ENCODE peak calls at places on chromosomes 7 and 10, in six cellular contexts. N is AG04450, S is AG09309, T is neural crest cell, X is colonic mucosa, C is NCI-H1105. D is an unnamed sample.

GRCh38 chr7:105885386-105886111 is 9.2 kb upstream of the ATXN7L1 start:
- DNase-seq in N (no peak), S (no peak), T (no peak), X (no peak), C (peak; percentile 47), D (no peak)

GRCh38 chr10:15167411-15168295 is 840 bp downstream of the NMT2 start:
- DNase-seq in N (no peak), S (no peak), T (peak; percentile 68), X (peak; percentile 57), C (peak; percentile 4), D (peak; percentile 6)

GRCh38 chr7:149883452-149883861 is 9.7 kb downstream of the ATP6V0E2 start:
- DNase-seq in N (no peak), S (no peak), T (peak; percentile 45), X (peak; percentile 65), C (peak; percentile 57), D (peak; percentile 33)

GRCh38 chr7:106126170-106126938 is 14.2 kb upstream of the SYPL1 start:
- DNase-seq in N (no peak), S (no peak), T (no peak), X (peak; percentile 33), C (no peak), D (no peak)

GRCh38 chr7:150519310-150519709 is 4.6 kb downstream of the GIMAP7 start:
- DNase-seq in N (no peak), S (no peak), T (no peak), X (no peak), C (no peak), D (no peak)

GRCh38 chr10:42938351-42938750 is 138.5 kb upstream of the RET start:
- DNase-seq in N (no peak), S (no peak), T (no peak), X (no peak), C (no peak), D (no peak)

GRCh38 chr7:20713792-20714191 is 72.9 kb downstream of the SP8 start:
- DNase-seq in N (no peak), S (no peak), T (no peak), X (no peak), C (no peak), D (no peak)

GRCh38 chr10:80372675-80373074 is 16.1 kb downstream of the DYDC2 start:
- DNase-seq in N (no peak), S (no peak), T (no peak), X (no peak), C (no peak), D (no peak)

GRCh38 chr10:5858811-5859210 is 30.9 kb downstream of the ANKRD16 start:
- DNase-seq in N (no peak), S (no peak), T (no peak), X (no peak), C (no peak), D (no peak)

GRCh38 chr7:52017802-52018679 is 701.4 kb upstream of the COBL start:
- DNase-seq in N (no peak), S (no peak), T (peak; percentile 37), X (peak; percentile 36), C (no peak), D (no peak)

GRCh38 chr10:3777876-3778707 is 6.9 kb downstream of the KLF6 start:
- DNase-seq in N (no peak), S (no peak), T (no peak), X (no peak), C (no peak), D (no peak)

GRCh38 chr7:78953090-78953489 is 500.4 kb downstream of the MAGI2 start:
- DNase-seq in N (no peak), S (peak; percentile 47), T (no peak), X (no peak), C (no peak), D (no peak)

GRCh38 chr7:118352854-118353453 is 128.4 kb downstream of the ANKRD7 start:
- DNase-seq in N (no peak), S (no peak), T (no peak), X (no peak), C (no peak), D (no peak)

GRCh38 chr10:114541081-114541833 is 116.8 kb downstream of the ABLIM1 start:
- DNase-seq in N (peak; percentile 80), S (peak; percentile 8), T (no peak), X (peak; percentile 61), C (no peak), D (no peak)

GRCh38 chr7:26265061-26265460 is 26.6 kb upstream of the SNX10 start:
- DNase-seq in N (no peak), S (no peak), T (no peak), X (no peak), C (no peak), D (no peak)

GRCh38 chr10:101577121-101577871 is 10.8 kb downstream of the POLL start:
- DNase-seq in N (no peak), S (no peak), T (no peak), X (no peak), C (no peak), D (no peak)

GRCh38 chr7:155603858-155604503 is 40.5 kb upstream of the RBM33 start:
- DNase-seq in N (no peak), S (no peak), T (no peak), X (no peak), C (no peak), D (no peak)

GRCh38 chr7:141992688-141993087 is 3.0 kb upstream of the MGAM start:
- DNase-seq in N (no peak), S (no peak), T (no peak), X (no peak), C (no peak), D (no peak)

GRCh38 chr7:107907-108306 is 84.5 kb upstream of the FAM20C start:
- DNase-seq in N (no peak), S (no peak), T (no peak), X (no peak), C (no peak), D (no peak)

GRCh38 chr10:43965033-43965917 is 316.6 kb upstream of the ZNF32 start:
- DNase-seq in N (no peak), S (peak; percentile 71), T (no peak), X (no peak), C (no peak), D (no peak)

GRCh38 chr7:139242741-139243281 is 11.8 kb downstream of the UBN2 start:
- DNase-seq in N (no peak), S (no peak), T (no peak), X (no peak), C (no peak), D (no peak)